ENCODE peak calls at places on chromosome 22, in six cellular contexts. N is CD4-positive, alpha-beta T cell; F is caudate nucleus; X is left ventricle myocardium inferior; W is fibroblast of lung; R is epithelial cell of prostate. J is an unnamed sample.
A peak's percentile ranks its signal among the peaks of the same experiment; 100 is the strongest.

GRCh38 chr22:43566561-43567332 is 154.9 kb downstream of the MPPED1 start:
- DNase-seq in N (no peak), F (no peak), X (no peak), W (no peak), R (no peak), J (no peak)

GRCh38 chr22:49292909-49293308 is 534.8 kb downstream of the BRD1 start:
- DNase-seq in N (no peak), F (no peak), X (no peak), W (no peak), R (no peak), J (no peak)

GRCh38 chr22:31329029-31329428 is 17.1 kb downstream of the PATZ1 start:
- DNase-seq in N (no peak), F (no peak), X (no peak), W (peak; percentile 50), R (no peak), J (no peak)

GRCh38 chr22:43110927-43111623 is 525 bp downstream of the BIK start:
- DNase-seq in N (peak; percentile 19), F (no peak), X (no peak), W (no peak), R (no peak), J (no peak)

GRCh38 chr22:37043828-37044538 is 7.6 kb upstream of the KCTD17 start:
- DNase-seq in N (no peak), F (no peak), X (peak; percentile 58), W (peak; percentile 45), R (peak; percentile 34), J (peak; percentile 35)

GRCh38 chr22:31082606-31083376 is 1.7 kb downstream of the SMTN start:
- DNase-seq in N (no peak), F (no peak), X (peak; percentile 79), W (peak; percentile 48), R (no peak), J (peak; percentile 56)

GRCh38 chr22:47040486-47041145 is 278.2 kb downstream of the TBC1D22A start:
- DNase-seq in N (no peak), F (no peak), X (no peak), W (no peak), R (no peak), J (peak; percentile 58)

GRCh38 chr22:44776535-44777363 is 24.4 kb downstream of the ARHGAP8 start:
- DNase-seq in N (no peak), F (no peak), X (no peak), W (no peak), R (no peak), J (no peak)

GRCh38 chr22:49406879-49407587 is 420.6 kb downstream of the BRD1 start:
- DNase-seq in N (no peak), F (no peak), X (no peak), W (no peak), R (no peak), J (no peak)

GRCh38 chr22:35258144-35258988 is 1.1 kb downstream of the HMGXB4 start:
- DNase-seq in N (no peak), F (no peak), X (no peak), W (peak; percentile 65), R (no peak), J (peak; percentile 22)

GRCh38 chr22:45865561-45866397 is 111.2 kb downstream of the WNT7B start:
- DNase-seq in N (no peak), F (no peak), X (no peak), W (no peak), R (no peak), J (no peak)

GRCh38 chr22:32202539-32203180 is 2.2 kb downstream of the RFPL2 start:
- DNase-seq in N (no peak), F (no peak), X (peak; percentile 26), W (peak; percentile 41), R (no peak), J (peak; percentile 31)

GRCh38 chr22:46528121-46528610 is 9.3 kb downstream of the CELSR1 start:
- DNase-seq in N (no peak), F (no peak), X (no peak), W (peak; percentile 91), R (no peak), J (peak; percentile 97)

GRCh38 chr22:36148411-36148810 is 12.1 kb downstream of the APOL3 start:
- DNase-seq in N (no peak), F (no peak), X (no peak), W (no peak), R (no peak), J (no peak)

GRCh38 chr22:48905206-48905975 is 922.3 kb downstream of the BRD1 start:
- DNase-seq in N (no peak), F (no peak), X (no peak), W (no peak), R (no peak), J (no peak)

GRCh38 chr22:50244420-50245213 is at the start of gene TUBGCP6:
- DNase-seq in N (peak; percentile 76), F (peak; percentile 90), X (peak; percentile 97), W (peak; percentile 94), R (peak; percentile 51), J (peak; percentile 78)

GRCh38 chr22:50483977-50484853 is 2.4 kb upstream of the MIOX start:
- DNase-seq in N (no peak), F (no peak), X (no peak), W (no peak), R (no peak), J (no peak)

GRCh38 chr22:43114958-43115357 is 4.4 kb downstream of the BIK start:
- DNase-seq in N (no peak), F (no peak), X (no peak), W (no peak), R (no peak), J (no peak)

GRCh38 chr22:17562906-17563870 is at the start of gene SLC25A18:
- DNase-seq in N (no peak), F (no peak), X (peak; percentile 71), W (peak; percentile 30), R (no peak), J (no peak)

GRCh38 chr22:47144076-47144765 is 381.8 kb downstream of the TBC1D22A start:
- DNase-seq in N (no peak), F (no peak), X (no peak), W (no peak), R (no peak), J (no peak)

GRCh38 chr22:17969732-17970131 is 54.6 kb downstream of the MICAL3 start:
- DNase-seq in N (no peak), F (no peak), X (peak; percentile 51), W (peak; percentile 97), R (peak; percentile 37), J (peak; percentile 77)

GRCh38 chr22:49195636-49196035 is 632.0 kb downstream of the BRD1 start:
- DNase-seq in N (no peak), F (no peak), X (no peak), W (no peak), R (no peak), J (no peak)

GRCh38 chr22:17910561-17911311 is 113.6 kb downstream of the MICAL3 start:
- DNase-seq in N (no peak), F (peak; percentile 73), X (peak; percentile 78), W (peak; percentile 90), R (no peak), J (peak; percentile 34)

GRCh38 chr22:43269325-43270040 is 73.7 kb downstream of the SCUBE1 start:
- DNase-seq in N (no peak), F (no peak), X (no peak), W (no peak), R (no peak), J (no peak)

GRCh38 chr22:45318168-45318557 is 8.4 kb downstream of the FAM118A start:
- DNase-seq in N (peak; percentile 86), F (peak; percentile 46), X (peak; percentile 78), W (peak; percentile 93), R (no peak), J (no peak)

GRCh38 chr22:48245119-48245485 is 1482.7 kb downstream of the TBC1D22A start:
- DNase-seq in N (no peak), F (no peak), X (no peak), W (no peak), R (no peak), J (no peak)

GRCh38 chr22:44665115-44665514 is 36.9 kb upstream of the PRR5 start:
- DNase-seq in N (no peak), F (no peak), X (peak; percentile 47), W (no peak), R (no peak), J (no peak)

GRCh38 chr22:44067033-44067432 is 42.9 kb downstream of the PARVB start:
- DNase-seq in N (no peak), F (no peak), X (no peak), W (no peak), R (no peak), J (no peak)

GRCh38 chr22:35301370-35301874 is 1.7 kb downstream of the TOM1 start:
- DNase-seq in N (no peak), F (no peak), X (no peak), W (peak; percentile 98), R (no peak), J (no peak)

GRCh38 chr22:17781319-17782031 is 7.2 kb upstream of the BID start:
- DNase-seq in N (no peak), F (no peak), X (no peak), W (peak; percentile 85), R (peak; percentile 54), J (peak; percentile 67)

GRCh38 chr22:48984639-48985038 is 843.0 kb downstream of the BRD1 start:
- DNase-seq in N (no peak), F (no peak), X (no peak), W (no peak), R (no peak), J (no peak)

GRCh38 chr22:38132794-38133193 is 22.3 kb upstream of the BAIAP2L2 start:
- DNase-seq in N (no peak), F (no peak), X (no peak), W (no peak), R (no peak), J (no peak)

GRCh38 chr22:38133331-38133730 is 22.8 kb upstream of the BAIAP2L2 start:
- DNase-seq in N (no peak), F (no peak), X (no peak), W (no peak), R (no peak), J (no peak)

GRCh38 chr22:38129856-38130255 is 19.4 kb upstream of the BAIAP2L2 start:
- DNase-seq in N (no peak), F (no peak), X (no peak), W (no peak), R (no peak), J (no peak)

GRCh38 chr22:38131399-38131798 is 20.9 kb upstream of the BAIAP2L2 start:
- DNase-seq in N (no peak), F (no peak), X (no peak), W (no peak), R (no peak), J (no peak)

GRCh38 chr22:38132136-38132535 is 21.7 kb upstream of the BAIAP2L2 start:
- DNase-seq in N (no peak), F (no peak), X (no peak), W (no peak), R (no peak), J (no peak)
- H3K27ac ChIP-seq in N (no peak overlapping the region), F (no peak overlapping the region), X (peak overlapping the region; percentile 51), W (no peak overlapping the region), R (no peak overlapping the region), J (no peak overlapping the region)

GRCh38 chr22:29753808-29754657 is 12.8 kb downstream of the ZMAT5 start:
- DNase-seq in N (no peak), F (no peak), X (no peak), W (no peak), R (no peak), J (no peak)
- H3K27ac ChIP-seq in N (no peak overlapping the region), F (no peak overlapping the region), X (no peak overlapping the region), W (no peak overlapping the region), R (no peak overlapping the region), J (no peak overlapping the region)

GRCh38 chr22:24495365-24495675 is 188 bp downstream of the UPB1 start:
- DNase-seq in N (no peak), F (no peak), X (no peak), W (no peak), R (no peak), J (no peak)
- H3K27ac ChIP-seq in N (no peak overlapping the region), F (no peak overlapping the region), X (no peak overlapping the region), W (no peak overlapping the region), R (no peak overlapping the region), J (no peak overlapping the region)

GRCh38 chr22:30010789-30011405 is 69.4 kb upstream of the HORMAD2 start:
- DNase-seq in N (no peak), F (no peak), X (no peak), W (no peak), R (no peak), J (no peak)
- H3K27ac ChIP-seq in N (no peak overlapping the region), F (no peak overlapping the region), X (no peak overlapping the region), W (peak overlapping the region; percentile 20), R (no peak overlapping the region), J (no peak overlapping the region)